ENCODE peak calls at places on chromosome 20, in four cellular contexts. One of them, this sample, is unnamed.

GRCh38 chr20:35192071-35192872 is 20.4 kb downstream of the PROCR start:
- DNase-seq in HEK293T: no peak
- DNase-seq in WTC11: no peak
- DNase-seq in HepG2: no peak
- DNase-seq in this sample: peak

GRCh38 chr20:5369622-5370021 is 52.9 kb upstream of the PROKR2 start:
- DNase-seq in HEK293T: no peak
- DNase-seq in WTC11: no peak
- DNase-seq in HepG2: no peak
- DNase-seq in this sample: peak

GRCh38 chr20:52379723-52380336 is 188.3 kb upstream of the ZFP64 start:
- DNase-seq in HEK293T: peak
- DNase-seq in WTC11: peak
- DNase-seq in HepG2: peak
- DNase-seq in this sample: peak

GRCh38 chr20:10419550-10420133 is 14.4 kb downstream of the MKKS start:
- DNase-seq in HEK293T: no peak
- DNase-seq in WTC11: no peak
- DNase-seq in HepG2: no peak
- DNase-seq in this sample: no peak

GRCh38 chr20:5183731-5184474 is 57.1 kb downstream of the CDS2 start:
- DNase-seq in HEK293T: no peak
- DNase-seq in WTC11: no peak
- DNase-seq in HepG2: no peak
- DNase-seq in this sample: no peak

GRCh38 chr20:9388826-9389187 is 125.6 kb upstream of the LAMP5 start:
- DNase-seq in HEK293T: no peak
- DNase-seq in WTC11: no peak
- DNase-seq in HepG2: no peak
- DNase-seq in this sample: no peak

GRCh38 chr20:36346256-36346655 is 40.1 kb downstream of the DLGAP4 start:
- DNase-seq in HEK293T: no peak
- DNase-seq in WTC11: no peak
- DNase-seq in HepG2: no peak
- DNase-seq in this sample: no peak

GRCh38 chr20:14148042-14148441 is 152.7 kb downstream of the MACROD2 start:
- DNase-seq in HEK293T: no peak
- DNase-seq in WTC11: no peak
- DNase-seq in HepG2: no peak
- DNase-seq in this sample: no peak

GRCh38 chr20:24629668-24630067 is 160.2 kb downstream of the SYNDIG1 start:
- DNase-seq in HEK293T: no peak
- DNase-seq in WTC11: no peak
- DNase-seq in HepG2: no peak
- DNase-seq in this sample: no peak

GRCh38 chr20:10553326-10553984 is 118.3 kb downstream of the SLX4IP start:
- DNase-seq in HEK293T: peak
- DNase-seq in WTC11: peak
- DNase-seq in HepG2: peak
- DNase-seq in this sample: peak

GRCh38 chr20:17859002-17859615 is 109.5 kb downstream of the SNX5 start:
- DNase-seq in HEK293T: no peak
- DNase-seq in WTC11: no peak
- DNase-seq in HepG2: peak
- DNase-seq in this sample: no peak

GRCh38 chr20:19735446-19735845 is 22.6 kb upstream of the RIN2 start:
- DNase-seq in HEK293T: peak
- DNase-seq in WTC11: no peak
- DNase-seq in HepG2: peak
- DNase-seq in this sample: no peak

GRCh38 chr20:23010096-23010495 is 25.0 kb upstream of the SSTR4 start:
- DNase-seq in HEK293T: no peak
- DNase-seq in WTC11: no peak
- DNase-seq in HepG2: no peak
- DNase-seq in this sample: no peak
- TF ChIP-seq ELF4 in HEK293T: no peak
- TF ChIP-seq ELF4 in WTC11: no peak
- TF ChIP-seq ELF4 in HepG2: no peak
- TF ChIP-seq ELF4 in this sample: no peak

DNA sequence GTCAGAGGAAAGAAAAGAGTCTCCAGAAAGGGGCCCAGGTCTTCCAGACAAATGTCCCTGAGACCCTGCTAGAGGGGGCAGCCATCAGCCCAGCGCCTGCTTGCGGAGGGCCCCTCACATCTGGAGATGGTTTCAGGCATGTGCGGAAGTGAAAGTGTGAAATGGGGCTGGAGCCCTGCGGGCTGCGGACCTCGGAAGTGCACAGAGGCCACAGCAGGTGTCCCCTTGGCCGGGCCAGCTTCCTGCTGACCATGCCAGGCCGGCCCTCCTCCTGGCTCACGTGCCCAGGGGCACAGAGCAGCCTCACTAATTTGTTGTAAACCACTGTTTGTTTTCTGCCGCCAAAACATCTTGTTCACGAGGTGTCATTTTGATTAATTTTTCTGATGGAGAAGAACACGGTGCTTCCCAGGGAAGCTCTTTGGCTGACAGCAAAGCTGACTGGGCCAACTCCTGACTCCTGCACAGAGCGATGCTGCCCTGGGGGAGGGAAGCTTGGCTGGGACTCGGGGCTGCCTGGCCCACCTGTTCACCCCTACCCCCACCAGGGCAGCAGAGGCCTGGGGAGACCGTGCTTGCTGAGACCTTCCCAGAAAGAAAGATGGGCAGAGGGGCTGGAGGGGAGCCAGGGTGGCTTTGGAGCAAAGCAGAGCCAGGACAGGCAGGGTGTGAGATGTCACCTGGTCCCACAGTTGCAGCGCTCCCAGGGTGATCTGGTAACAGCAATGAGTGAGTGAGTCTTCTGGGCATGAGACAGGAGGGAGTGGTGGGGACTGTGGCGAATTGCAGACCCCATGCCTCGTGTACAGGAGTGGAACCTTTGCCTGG is 54.2 kb downstream of the BCAS4 start:
- DNase-seq in HEK293T: no peak
- DNase-seq in WTC11: no peak
- DNase-seq in HepG2: no peak
- DNase-seq in this sample: no peak
- TF ChIP-seq ELF4 in HEK293T: no peak
- TF ChIP-seq ELF4 in WTC11: no peak
- TF ChIP-seq ELF4 in HepG2: no peak
- TF ChIP-seq ELF4 in this sample: no peak

DNA sequence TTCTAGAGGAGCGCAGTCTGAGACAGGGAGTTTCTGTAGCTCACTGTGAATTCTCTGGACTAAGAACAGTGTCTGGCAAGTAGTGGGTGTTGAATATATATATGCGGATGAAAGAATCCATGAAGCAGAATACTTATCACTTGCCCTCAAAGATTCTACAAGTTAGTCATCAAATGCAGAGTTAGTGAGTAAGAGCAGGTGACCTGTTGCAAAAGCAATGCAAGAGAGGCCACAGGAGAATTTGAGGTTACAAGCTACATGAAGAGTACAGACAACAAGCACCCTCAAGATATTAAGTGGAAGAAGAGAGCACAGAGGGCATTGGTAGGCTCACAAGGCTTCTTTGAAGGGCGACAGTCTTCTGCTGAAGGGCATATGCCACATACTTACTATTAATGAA is 103.4 kb upstream of the BTBD3 start:
- DNase-seq in HEK293T: no peak
- DNase-seq in WTC11: no peak
- DNase-seq in HepG2: no peak
- DNase-seq in this sample: no peak
- TF ChIP-seq ELF4 in HEK293T: no peak
- TF ChIP-seq ELF4 in WTC11: no peak
- TF ChIP-seq ELF4 in HepG2: no peak
- TF ChIP-seq ELF4 in this sample: no peak

DNA sequence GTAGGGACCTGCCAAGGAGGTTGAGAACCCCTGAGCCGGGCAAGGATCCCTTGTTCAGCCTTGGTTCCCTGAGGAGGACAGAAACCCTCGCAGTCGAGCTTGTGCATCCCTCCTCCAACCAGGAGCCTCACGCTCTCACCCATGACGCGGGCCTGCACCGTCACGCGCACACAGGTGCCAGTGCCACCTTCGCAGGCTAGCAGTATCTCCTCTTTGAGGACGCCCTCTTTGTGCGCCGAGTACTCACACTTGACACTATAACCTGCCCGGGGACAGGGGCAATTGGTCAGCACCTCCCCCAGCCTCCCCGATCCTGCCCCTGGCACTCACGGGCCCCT is 13.3 kb downstream of the ADISSP start:
- DNase-seq in HEK293T: no peak
- DNase-seq in WTC11: no peak
- DNase-seq in HepG2: no peak
- DNase-seq in this sample: no peak
- TF ChIP-seq ELF4 in HEK293T: no peak
- TF ChIP-seq ELF4 in WTC11: no peak
- TF ChIP-seq ELF4 in HepG2: no peak
- TF ChIP-seq ELF4 in this sample: no peak